ENCODE peak calls at places on chromosomes 12 and 14, in nine cellular contexts. P is NCI-H2081; H is NCI-H2171; C is EH; Q is activated CD4-positive, CD25-positive, alpha-beta regulatory T cell treated with anti-CD3 and anti-CD28 coated beads, Interleukin-2, amount 50 U/mL, for 16 hours; F is effector memory CD4-positive, alpha-beta T cell; Y is ovary; K is ascending aorta; T is activated effector memory CD4-positive, alpha-beta T cell treated with Interleukin-2 at 50 U/mL for 16 hours. I is an unnamed sample.

GRCh38 chr12:110565919-110566871 is 16.9 kb downstream of the PPTC7 start:
- DNase-seq in P (no peak), H (no peak), C (no peak), Q (no peak), F (no peak), Y (no peak), K (no peak), T (no peak), I (no peak)

GRCh38 chr12:105960319-105961076 is 178.3 kb downstream of the NUAK1 start:
- DNase-seq in P (no peak), H (no peak), C (peak), Q (no peak), F (no peak), Y (no peak), K (no peak), T (no peak), I (peak)

GRCh38 chr12:107684990-107685359 is 624 bp upstream of the PWP1 start:
- DNase-seq in P (no peak), H (peak), C (peak), Q (no peak), F (no peak), Y (no peak), K (no peak), T (no peak), I (peak)

GRCh38 chr12:60209933-60210332 is 614.1 kb downstream of the SLC16A7 start:
- DNase-seq in P (no peak), H (no peak), C (no peak), Q (no peak), F (no peak), Y (no peak), K (no peak), T (no peak), I (no peak)

GRCh38 chr14:68518180-68518579 is 274.7 kb downstream of the ZFP36L1 start:
- DNase-seq in P (no peak), H (no peak), C (no peak), Q (no peak), F (no peak), Y (no peak), K (no peak), T (no peak), I (no peak)

GRCh38 chr14:72804653-72805180 is 89.2 kb downstream of the DPF3 start:
- DNase-seq in P (no peak), H (no peak), C (no peak), Q (no peak), F (no peak), Y (no peak), K (no peak), T (no peak), I (no peak)

GRCh38 chr12:39235990-39236767 is 206.7 kb downstream of the KIF21A start:
- DNase-seq in P (no peak), H (no peak), C (no peak), Q (no peak), F (no peak), Y (no peak), K (no peak), T (no peak), I (peak)

GRCh38 chr14:59631237-59631636 is 54.6 kb upstream of the CCDC175 start:
- DNase-seq in P (peak), H (no peak), C (peak), Q (no peak), F (no peak), Y (no peak), K (no peak), T (no peak), I (no peak)

GRCh38 chr12:45670339-45671065 is 59.0 kb upstream of the ARID2 start:
- DNase-seq in P (no peak), H (no peak), C (peak), Q (no peak), F (no peak), Y (no peak), K (no peak), T (no peak), I (no peak)

GRCh38 chr12:123058980-123059379 is 78.5 kb downstream of the ARL6IP4 start:
- DNase-seq in P (no peak), H (no peak), C (peak), Q (no peak), F (no peak), Y (peak), K (no peak), T (no peak), I (no peak)

GRCh38 chr12:116376354-116377193 is 99.1 kb upstream of the MED13L start:
- DNase-seq in P (peak), H (no peak), C (peak), Q (no peak), F (no peak), Y (no peak), K (no peak), T (no peak), I (peak)

GRCh38 chr12:89244536-89244935 is 107.8 kb downstream of the DUSP6 start:
- DNase-seq in P (no peak), H (no peak), C (peak), Q (no peak), F (no peak), Y (no peak), K (no peak), T (no peak), I (peak)

GRCh38 chr12:50933459-50934124 is 18.8 kb upstream of the HIGD1C start:
- DNase-seq in P (no peak), H (no peak), C (no peak), Q (no peak), F (no peak), Y (no peak), K (no peak), T (no peak), I (no peak)

GRCh38 chr14:81449114-81449513 is 49.0 kb upstream of the STON2 start:
- DNase-seq in P (no peak), H (no peak), C (no peak), Q (no peak), F (no peak), Y (peak), K (no peak), T (no peak), I (no peak)

GRCh38 chr12:84793558-84794367 is 118.8 kb downstream of the SLC6A15 start:
- DNase-seq in P (no peak), H (no peak), C (peak), Q (no peak), F (no peak), Y (no peak), K (no peak), T (no peak), I (peak)

GRCh38 chr14:50954811-50955372 is 10.6 kb upstream of the PYGL start:
- DNase-seq in P (peak), H (peak), C (peak), Q (no peak), F (no peak), Y (no peak), K (no peak), T (no peak), I (peak)

GRCh38 chr12:2853626-2854025 is 3.2 kb downstream of the TEX52 start:
- DNase-seq in P (peak), H (peak), C (peak), Q (no peak), F (no peak), Y (peak), K (no peak), T (peak), I (peak)

GRCh38 chr12:123427036-123427769 is 9.3 kb downstream of the RILPL2 start:
- DNase-seq in P (no peak), H (no peak), C (no peak), Q (no peak), F (peak), Y (no peak), K (no peak), T (no peak), I (no peak)